ENCODE peak calls at places on chromosomes 13 and 19, in eight cellular contexts. R, Z, Y, J, O, M, U and V are unnamed samples.

GRCh38 chr13:31310356-31310755 is 110.6 kb downstream of the B3GLCT start:
- DNase-seq in J (no peak), M (no peak), Z (no peak), Y (no peak), R (no peak), O (no peak), U (no peak), V (no peak)

GRCh38 chr13:20902438-20903163 is at the start of gene XPO4:
- DNase-seq in U (peak), Y (peak), O (peak), M (peak), R (peak), J (peak), Z (peak), V (peak)

GRCh38 chr19:48221628-48222027 is 34.1 kb downstream of the CARD8 start:
- DNase-seq in Z (no peak), Y (no peak), U (no peak), O (no peak), R (no peak), J (no peak), M (no peak), V (no peak)

GRCh38 chr13:54536112-54536511 is 1507.5 kb downstream of the OLFM4 start:
- DNase-seq in R (no peak), J (no peak), Y (no peak), U (no peak), Z (no peak), M (no peak), O (no peak), V (no peak)

GRCh38 chr19:35776102-35776788 is 881 bp downstream of the ARHGAP33 start:
- DNase-seq in R (no peak), O (no peak), Y (no peak), Z (peak), M (no peak), U (no peak), J (no peak), V (peak)

GRCh38 chr13:110882228-110882627 is 32.6 kb downstream of the ANKRD10 start:
- DNase-seq in J (no peak), R (no peak), M (no peak), O (no peak), Z (no peak), U (no peak), Y (no peak), V (no peak)

GRCh38 chr13:113064534-113065405 is 40.8 kb upstream of the F7 start:
- DNase-seq in Z (no peak), O (no peak), Y (no peak), M (no peak), U (no peak), J (no peak), R (no peak), V (no peak)

GRCh38 chr19:16030964-16031871 is 45.1 kb upstream of the TPM4 start:
- DNase-seq in J (no peak), R (no peak), O (no peak), U (no peak), Z (peak), M (no peak), Y (no peak), V (peak)

GRCh38 chr19:19740755-19741154 is 7.8 kb upstream of the ZNF14 start:
- DNase-seq in Z (no peak), Y (no peak), O (no peak), M (no peak), U (peak), R (no peak), J (no peak), V (no peak)

GRCh38 chr19:57653689-57654088 is 15.0 kb upstream of the ZSCAN4 start:
- DNase-seq in U (no peak), R (no peak), O (no peak), M (no peak), Y (no peak), J (no peak), Z (no peak), V (no peak)

GRCh38 chr13:24512208-24513068 is at the start of gene PARP4:
- DNase-seq in R (peak), M (peak), J (peak), U (peak), Z (peak), O (no peak), Y (peak), V (peak)
- TF ChIP-seq CTCF in R (no peak), M (no peak), J (no peak), U (no peak), Z (peak), O (no peak), Y (no peak), V (no peak)

GRCh38 chr13:102845630-102846260 is at the start of gene ERCC5:
- DNase-seq in R (peak), O (peak), Y (peak), U (peak), M (peak), Z (peak), J (peak), V (peak)
- TF ChIP-seq CTCF in R (no peak), O (no peak), Y (no peak), U (no peak), M (no peak), Z (no peak), J (no peak), V (peak)

DNA sequence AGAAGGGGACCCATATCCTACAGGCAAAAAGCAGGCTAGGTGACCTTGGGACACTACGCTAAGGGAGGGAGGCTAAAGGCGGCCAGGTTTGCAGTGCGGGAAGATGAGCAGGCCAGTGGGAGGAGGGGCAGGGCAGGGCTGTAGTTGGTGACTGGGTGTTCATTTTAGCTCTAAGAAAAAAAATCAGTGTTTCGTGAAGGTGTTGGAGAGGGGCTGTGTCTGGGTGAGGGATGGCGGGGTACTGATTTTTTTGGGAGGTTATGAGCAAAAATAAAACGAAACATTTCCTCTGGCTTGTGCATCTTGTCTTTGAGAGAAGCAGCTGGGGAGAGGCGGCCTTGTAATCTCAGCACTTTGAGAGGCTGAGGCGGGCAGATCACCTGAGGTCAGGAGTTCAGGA is 4.3 kb upstream of the NUP62 start:
- DNase-seq in J (no peak), Z (no peak), M (no peak), U (no peak), R (no peak), O (no peak), Y (no peak), V (no peak)
- TF ChIP-seq CTCF in J (no peak), Z (no peak), M (no peak), U (no peak), R (no peak), O (no peak), Y (no peak), V (no peak)

DNA sequence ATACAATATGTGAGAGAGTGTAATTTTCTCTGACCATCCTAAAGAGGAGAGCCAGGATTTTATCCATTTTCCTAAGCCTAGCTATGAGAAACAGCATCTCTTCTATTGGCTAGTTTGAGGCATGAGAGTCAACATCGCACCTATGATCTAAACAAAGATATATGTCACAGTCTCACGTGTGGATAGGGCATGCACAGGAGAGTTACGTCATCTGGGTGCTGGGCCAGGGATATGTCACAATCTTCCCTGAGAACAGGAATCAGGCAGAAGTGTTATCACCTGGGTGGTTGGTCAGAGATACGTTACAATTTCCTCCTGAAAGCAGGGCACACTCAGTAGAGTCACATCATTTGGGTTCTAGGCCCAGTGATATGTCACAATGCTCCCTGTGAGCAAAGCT is 53.9 kb upstream of the ZNF730 start:
- DNase-seq in M (no peak), R (no peak), O (no peak), U (no peak), J (no peak), Z (no peak), Y (no peak), V (no peak)
- TF ChIP-seq CTCF in M (no peak), R (no peak), O (no peak), U (no peak), J (no peak), Z (no peak), Y (no peak), V (no peak)